ENCODE peak calls at places on chromosomes 1 and 21, in nine cellular contexts. T, X, G, H, W, S, D, C and V are unnamed samples.
A peak's percentile ranks its signal among the peaks of the same experiment; 100 is the strongest.

GRCh38 chr1:202959276-202959620 is 1.1 kb upstream of the ADIPOR1 start:
- DNase-seq in T (no peak), X (no peak), G (no peak), H (no peak), W (no peak), S (no peak), D (no peak), C (no peak), V (no peak)

GRCh38 chr1:177142791-177143382 is 21.6 kb downstream of the ASTN1 start:
- DNase-seq in T (no peak), X (no peak), G (no peak), H (no peak), W (no peak), S (no peak), D (no peak), C (no peak), V (no peak)

GRCh38 chr1:246117066-246117791 is 389.9 kb downstream of the SMYD3 start:
- DNase-seq in T (peak; percentile 60), X (peak; percentile 12), G (peak; percentile 78), H (no peak), W (peak; percentile 69), S (no peak), D (peak; percentile 55), C (no peak), V (peak; percentile 57)

GRCh38 chr21:32516729-32517649 is 68.3 kb downstream of the TCP10L start:
- DNase-seq in T (no peak), X (no peak), G (no peak), H (no peak), W (no peak), S (no peak), D (no peak), C (no peak), V (no peak)

GRCh38 chr1:226783202-226783601 is 44.1 kb upstream of the ITPKB start:
- DNase-seq in T (no peak), X (no peak), G (no peak), H (no peak), W (no peak), S (no peak), D (no peak), C (no peak), V (no peak)

GRCh38 chr21:43669828-43670605 is 10.7 kb downstream of the RRP1B start:
- DNase-seq in T (no peak), X (no peak), G (no peak), H (no peak), W (no peak), S (no peak), D (no peak), C (no peak), V (no peak)

GRCh38 chr1:53541761-53542550 is 82.8 kb downstream of the DMRTB1 start:
- DNase-seq in T (peak; percentile 54), X (no peak), G (peak; percentile 50), H (no peak), W (peak; percentile 54), S (peak; percentile 53), D (peak; percentile 47), C (peak; percentile 79), V (no peak)

GRCh38 chr21:18318156-18318555 is 73.5 kb downstream of the CHODL start:
- DNase-seq in T (no peak), X (no peak), G (no peak), H (no peak), W (no peak), S (no peak), D (no peak), C (no peak), V (no peak)

GRCh38 chr1:89523597-89524368 is 846 bp upstream of the LRRC8B start:
- DNase-seq in T (peak; percentile 85), X (no peak), G (peak; percentile 64), H (no peak), W (no peak), S (peak; percentile 22), D (peak; percentile 87), C (no peak), V (peak; percentile 62)

GRCh38 chr1:243420968-243421675 is 165.3 kb downstream of the SDCCAG8 start:
- DNase-seq in T (no peak), X (no peak), G (no peak), H (no peak), W (no peak), S (no peak), D (no peak), C (no peak), V (no peak)

GRCh38 chr1:178660484-178660883 is 64.6 kb upstream of the RALGPS2 start:
- DNase-seq in T (no peak), X (no peak), G (no peak), H (no peak), W (no peak), S (no peak), D (no peak), C (no peak), V (no peak)

GRCh38 chr1:21278898-21279819 is 11.1 kb downstream of the ECE1 start:
- DNase-seq in T (peak; percentile 70), X (no peak), G (no peak), H (no peak), W (no peak), S (no peak), D (peak; percentile 37), C (no peak), V (no peak)

GRCh38 chr1:116711061-116711582 is 43.1 kb upstream of the CD2 start:
- DNase-seq in T (peak; percentile 27), X (no peak), G (no peak), H (no peak), W (peak; percentile 49), S (no peak), D (peak; percentile 58), C (no peak), V (no peak)

GRCh38 chr1:228021526-228022030 is 14.8 kb downstream of the WNT3A start:
- DNase-seq in T (no peak), X (no peak), G (no peak), H (no peak), W (no peak), S (peak; percentile 53), D (no peak), C (peak; percentile 70), V (no peak)

GRCh38 chr1:103525114-103525606 is 339 bp upstream of the RNPC3 start:
- DNase-seq in T (peak; percentile 75), X (no peak), G (peak; percentile 82), H (no peak), W (peak; percentile 76), S (no peak), D (peak; percentile 3), C (no peak), V (peak; percentile 41)

DNA sequence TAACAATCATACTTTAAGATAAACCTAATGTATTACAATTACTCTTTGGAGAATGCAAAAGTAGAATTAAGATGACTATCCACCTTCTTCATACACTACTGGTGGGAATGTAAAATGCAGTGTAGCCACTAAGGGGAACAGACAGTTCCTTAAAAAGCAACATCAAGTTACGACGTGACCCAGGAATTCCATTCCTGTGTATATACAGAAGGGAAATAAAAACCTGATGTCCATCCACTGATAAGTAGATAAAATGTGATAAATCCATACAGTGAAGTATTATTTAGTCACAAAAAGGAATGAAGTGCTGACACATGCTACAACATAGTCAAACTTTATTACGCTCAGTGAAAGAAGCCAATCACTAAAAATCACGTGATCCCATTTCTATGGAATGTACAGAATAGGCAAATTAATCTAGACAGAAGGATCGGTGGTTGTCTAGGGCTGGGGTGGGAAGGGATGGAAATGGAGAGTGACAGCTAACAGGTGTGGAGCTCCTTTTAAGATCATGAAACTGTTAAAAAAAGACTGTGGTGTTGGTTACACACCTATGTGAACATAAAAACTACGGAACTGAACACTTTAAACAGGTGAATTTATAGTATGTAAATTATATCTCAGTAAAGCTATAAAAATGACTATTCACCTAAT is 42.1 kb downstream of the NRIP1 start:
- DNase-seq in T (no peak), X (no peak), G (no peak), H (no peak), W (no peak), S (no peak), D (no peak), C (no peak), V (no peak)
- TF ChIP-seq CTCF in T (no peak), X (no peak), G (no peak), H (no peak), W (no peak), S (no peak), D (no peak), C (no peak), V (no peak)

DNA sequence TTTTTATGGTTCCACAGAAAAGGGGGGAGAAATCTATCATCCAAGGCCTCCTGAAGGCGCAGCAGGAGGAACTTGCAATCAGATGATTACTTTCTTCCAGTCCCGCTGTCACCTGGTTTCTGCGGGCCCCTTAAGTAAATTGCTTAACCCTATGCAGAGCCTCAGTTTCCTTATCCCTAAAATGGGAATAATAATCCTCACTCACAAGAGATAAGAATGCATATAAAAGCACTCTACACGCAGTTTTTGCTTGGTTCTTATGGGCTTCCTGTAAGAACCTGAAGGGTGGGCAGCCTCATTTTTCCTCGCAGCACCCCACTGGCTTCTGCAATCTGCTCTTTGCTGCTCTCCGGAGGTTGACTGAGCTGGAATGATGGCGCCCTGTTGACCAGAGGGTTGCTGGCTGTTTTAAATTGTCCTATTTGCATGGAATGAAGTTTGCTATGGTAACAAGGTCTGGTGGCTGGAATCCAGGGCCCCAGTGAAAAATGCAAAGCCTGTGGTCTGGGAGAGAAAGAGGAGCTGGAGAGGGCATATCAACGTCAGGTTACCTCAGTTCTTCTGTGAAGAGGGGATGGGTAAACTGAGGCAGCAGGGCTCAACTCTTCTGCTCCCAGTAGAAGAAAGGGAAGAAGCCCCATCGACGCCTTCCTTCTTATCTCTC is 1.0 kb upstream of the KAZN start:
- DNase-seq in T (peak; percentile 56), X (no peak), G (no peak), H (no peak), W (peak; percentile 49), S (no peak), D (no peak), C (no peak), V (no peak)
- TF ChIP-seq CTCF in T (no peak), X (no peak), G (no peak), H (no peak), W (no peak), S (no peak), D (no peak), C (no peak), V (no peak)

GRCh38 chr1:222670110-222670509 is 42.2 kb downstream of the AIDA start:
- DNase-seq in T (no peak), X (no peak), G (no peak), H (no peak), W (no peak), S (no peak), D (no peak), C (no peak), V (no peak)
- TF ChIP-seq CTCF in T (no peak), X (no peak), G (no peak), H (no peak), W (no peak), S (no peak), D (no peak), C (no peak), V (no peak)

DNA sequence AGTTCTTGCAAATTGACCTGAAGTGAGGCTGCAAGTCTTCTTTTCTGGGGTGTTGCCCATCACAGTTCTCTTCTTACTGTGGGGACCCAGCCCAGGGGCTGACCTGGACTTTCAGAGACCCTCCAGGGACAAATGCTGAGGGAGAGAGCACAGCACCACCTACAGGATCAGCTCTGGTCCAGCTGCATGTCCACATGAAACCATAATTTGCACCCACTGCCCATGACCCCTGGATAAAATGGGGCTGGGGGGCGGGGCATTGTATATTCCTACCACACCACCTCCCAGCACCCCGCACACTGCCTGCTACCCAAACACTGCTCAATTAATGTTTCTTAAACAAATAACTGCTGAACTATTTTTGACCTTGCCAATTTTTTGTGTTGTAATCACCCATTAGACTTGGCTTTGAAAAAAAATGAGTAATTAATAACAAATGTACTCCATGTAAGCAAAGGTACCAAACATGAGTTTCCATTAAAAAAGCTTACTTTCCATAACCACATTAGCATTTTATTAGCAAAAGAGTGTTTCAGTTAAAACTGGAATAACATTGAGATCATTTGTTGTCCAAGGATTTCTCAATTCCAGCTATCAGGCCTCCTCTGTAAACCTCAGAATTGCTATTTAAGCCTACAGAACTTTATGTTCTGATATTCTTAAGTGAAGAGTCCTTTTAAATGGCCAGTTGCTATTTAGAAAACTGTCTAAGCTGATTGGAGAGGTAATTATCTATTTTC is 168.0 kb upstream of the RAB4A start:
- DNase-seq in T (peak; percentile 50), X (no peak), G (no peak), H (no peak), W (no peak), S (no peak), D (no peak), C (no peak), V (no peak)
- TF ChIP-seq CTCF in T (peak; percentile 57), X (no peak), G (no peak), H (no peak), W (peak; percentile 38), S (no peak), D (no peak), C (no peak), V (no peak)